ENCODE peak calls at places on chromosomes 16 and 17, in four cellular contexts. L is thoracic aorta, T is gastrocnemius medialis, R is SK-N-SH. H is an unnamed sample. For H3K4me1 and H3K9me3, the result is how much of the 10 kb centered on the place peaks cover.

GRCh38 chr17:32298721-32299578 is 33.3 kb downstream of the RHBDL3 start:
- DNase-seq in T (no peak), L (no peak), R (no peak), H (no peak)

GRCh38 chr17:51097708-51098446 is 22.8 kb downstream of the SPAG9 start:
- DNase-seq in L (no peak), T (no peak), R (no peak), H (no peak)

GRCh38 chr17:8430966-8431365 is 4.7 kb upstream of the NDEL1 start:
- DNase-seq in T (no peak), R (no peak), L (peak), H (peak)

GRCh38 chr16:77063617-77064016 is 127.4 kb upstream of the MON1B start:
- DNase-seq in R (no peak), T (no peak), L (no peak), H (no peak)

GRCh38 chr16:85205747-85206471 is 93.6 kb upstream of the CIBAR2 start:
- DNase-seq in R (peak), L (no peak), T (no peak), H (peak)

GRCh38 chr17:18043491-18043890 is 4.3 kb downstream of the GID4 start:
- DNase-seq in T (no peak), L (no peak), R (no peak), H (no peak)

GRCh38 chr16:82943371-82943770 is 316.6 kb downstream of the CDH13 start:
- DNase-seq in L (no peak), R (no peak), T (no peak), H (no peak)

GRCh38 chr17:34451313-34451712 is 88.3 kb upstream of the CCL1 start:
- DNase-seq in L (no peak), T (no peak), R (no peak), H (no peak)

GRCh38 chr16:76190480-76190879 is 86.7 kb upstream of the CNTNAP4 start:
- DNase-seq in T (no peak), L (no peak), R (no peak), H (no peak)

GRCh38 chr16:3734084-3734757 is 16.9 kb upstream of the TRAP1 start:
- DNase-seq in R (no peak), L (no peak), T (no peak), H (no peak)

GRCh38 chr16:3080024-3080423 is 14.6 kb downstream of the IL32 start:
- DNase-seq in L (no peak), T (no peak), R (no peak), H (no peak)

GRCh38 chr16:49834496-49835009 is 21.4 kb downstream of the ZNF423 start:
- DNase-seq in L (no peak), T (peak), R (peak), H (peak)

GRCh38 chr17:652310-652709 is 62.3 kb downstream of the VPS53 start:
- DNase-seq in L (no peak), T (peak), R (no peak), H (no peak)

GRCh38 chr16:1300664-1301476 is 8.6 kb upstream of the UBE2I start:
- DNase-seq in R (peak), L (no peak), T (peak), H (peak)

GRCh38 chr17:64537488-64537887 is 30.7 kb downstream of the CEP95 start:
- DNase-seq in T (no peak), R (no peak), L (no peak), H (no peak)

GRCh38 chr17:72613411-72614292 is 478.8 kb downstream of the SLC39A11 start:
- DNase-seq in R (no peak), T (no peak), L (no peak), H (no peak)

GRCh38 chr16:85239871-85240270 is 127.6 kb upstream of the CIBAR2 start:
- DNase-seq in L (no peak), T (no peak), R (no peak), H (no peak)

GRCh38 chr17:73683788-73684582 is 39.7 kb upstream of the SDK2 start:
- DNase-seq in L (no peak), R (no peak), T (no peak), H (no peak)

GRCh38 chr17:38730526-38731379 is 612 bp downstream of the CISD3 start:
- DNase-seq in R (peak), T (no peak), L (peak), H (peak)

GRCh38 chr16:85310868-85311585 is 198.8 kb upstream of the CIBAR2 start:
- DNase-seq in R (no peak), T (no peak), L (no peak), H (no peak)

GRCh38 chr16:61045931-61046330 is 990.3 kb downstream of the CDH8 start:
- DNase-seq in L (no peak), R (no peak), T (no peak), H (no peak)

GRCh38 chr17:72592242-72592966 is 471.6 kb downstream of the SOX9 start:
- DNase-seq in T (no peak), R (peak), L (no peak), H (peak)

GRCh38 chr17:27414271-27414670 is 42.0 kb upstream of the KSR1 start:
- DNase-seq in T (no peak), R (no peak), L (no peak), H (no peak)

GRCh38 chr16:72549878-72550277 is 377.9 kb upstream of the PMFBP1 start:
- DNase-seq in T (no peak), L (no peak), R (no peak), H (no peak)

GRCh38 chr16:89010210-89010925 is 33.4 kb upstream of the CBFA2T3 start:
- DNase-seq in L (no peak), T (no peak), R (no peak), H (peak)

GRCh38 chr16:72766506-72766905 is 281.4 kb downstream of the ZFHX3 start:
- DNase-seq in T (no peak), L (no peak), R (no peak), H (no peak)

GRCh38 chr17:41486809-41487530 is 2.7 kb downstream of the KRT36 start:
- DNase-seq in R (peak), T (no peak), L (no peak), H (peak)

GRCh38 chr16:25151996-25152395 is 40.5 kb downstream of the LCMT1 start:
- DNase-seq in R (no peak), L (no peak), T (no peak), H (no peak)

GRCh38 chr17:45648642-45649041 is 135.5 kb upstream of the CRHR1 start:
- DNase-seq in T (no peak), R (peak), L (no peak), H (no peak)

GRCh38 chr17:42153919-42154491 is 784 bp downstream of the RAB5C start:
- DNase-seq in T (no peak), L (no peak), R (no peak), H (no peak)

GRCh38 chr17:71503710-71504471 is 616.9 kb upstream of the SOX9 start:
- DNase-seq in R (no peak), T (no peak), L (no peak), H (no peak)

GRCh38 chr17:27491713-27492190 is 35.5 kb downstream of the KSR1 start:
- DNase-seq in T (no peak), L (no peak), R (no peak), H (no peak)

DNA sequence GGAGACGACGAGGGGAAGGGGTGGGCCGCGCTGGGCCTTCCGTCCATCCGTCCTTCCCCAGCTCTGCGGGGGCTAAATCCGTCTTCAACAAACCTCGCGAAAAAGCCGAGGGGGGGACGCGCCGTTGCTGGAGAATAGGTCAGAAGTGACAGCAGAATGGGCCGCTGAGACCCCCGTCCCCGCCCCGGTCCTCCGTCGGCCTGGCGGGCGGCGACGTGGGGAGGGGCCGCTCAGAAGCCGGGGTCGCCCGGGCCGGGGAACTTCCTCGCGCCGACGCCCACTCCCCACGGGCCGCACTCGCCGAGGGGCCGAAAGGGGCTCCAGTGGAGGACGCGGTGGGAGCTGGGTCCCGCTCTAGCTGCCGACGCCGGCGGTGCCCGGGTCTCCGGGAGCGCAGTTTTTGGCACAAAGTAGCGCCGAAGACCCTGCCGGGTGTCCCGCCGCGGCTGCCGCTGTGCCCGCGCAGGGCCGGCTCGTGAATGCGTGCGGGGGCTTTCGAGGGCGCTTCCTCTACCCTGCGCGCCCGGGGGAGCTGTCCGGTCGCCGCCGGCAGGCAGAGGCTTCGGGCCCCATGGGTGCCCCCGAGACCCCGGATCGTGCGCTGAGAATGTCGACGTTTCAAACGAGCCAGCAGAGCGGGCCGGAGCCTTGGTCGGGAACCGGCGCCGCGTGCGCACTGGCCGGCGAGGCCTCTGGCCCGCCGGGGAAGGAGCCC is 46.4 kb upstream of the SLC38A10 start:
- DNase-seq in T (no peak), L (no peak), R (no peak), H (no peak)
- H3K4me3 ChIP-seq in T (peak), L (peak), R (peak), H (peak)

DNA sequence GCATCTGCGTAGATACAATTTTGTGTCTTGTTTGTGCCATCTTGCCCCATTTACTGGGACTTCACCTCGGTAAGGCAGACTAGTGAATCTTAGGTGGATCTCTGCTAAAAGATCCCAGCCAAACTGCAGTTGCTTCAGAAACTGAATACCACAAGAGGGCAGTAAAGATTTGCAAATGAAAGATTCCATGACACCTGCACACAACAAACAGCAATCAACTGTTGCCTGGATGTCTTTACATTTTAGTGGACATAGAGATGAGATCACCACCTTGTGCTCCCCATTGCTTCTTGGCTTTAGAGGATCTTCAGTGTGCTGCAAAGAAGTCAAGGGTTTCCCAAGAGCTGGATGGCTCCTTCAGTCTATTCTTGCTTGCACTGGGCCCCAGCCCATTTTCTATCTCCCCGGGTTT is 119.2 kb upstream of the CACNG5 start:
- DNase-seq in R (peak), T (no peak), L (no peak), H (no peak)
- H3K4me1 ChIP-seq in R (under half), T (under half), L (under half), H (under half)

DNA sequence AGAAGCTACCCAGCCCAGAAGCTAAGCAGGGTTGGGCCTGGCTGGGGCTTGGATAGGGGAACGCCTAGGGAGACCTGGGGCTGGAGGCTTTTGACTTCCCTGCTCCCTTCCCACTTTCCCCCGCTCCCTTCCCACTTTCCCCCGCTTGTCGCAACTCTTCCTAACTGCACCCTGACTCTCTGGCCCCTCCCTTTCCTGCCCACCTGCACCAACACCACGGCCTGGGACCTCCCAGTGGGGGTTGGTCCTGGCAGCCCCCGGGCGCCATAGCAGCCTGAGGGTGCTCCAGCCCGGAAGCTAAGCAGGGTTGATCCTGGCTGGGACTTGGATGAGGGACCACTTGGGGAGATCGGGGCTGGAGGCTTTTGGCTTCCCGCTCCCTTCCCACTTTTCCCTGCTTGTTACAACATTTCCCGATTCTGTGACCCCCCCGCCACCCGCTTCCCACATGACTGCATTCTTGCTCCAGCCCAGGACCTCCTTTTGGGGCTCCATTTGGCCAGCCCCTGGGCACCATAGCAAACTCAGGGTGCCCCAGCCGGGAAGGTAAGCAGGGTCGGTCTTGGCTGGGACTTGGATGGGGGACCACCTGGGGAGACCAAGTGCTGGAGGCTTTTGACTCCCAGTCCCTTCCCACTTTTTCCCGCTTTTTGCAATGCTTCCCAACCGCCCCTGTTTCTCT is 2287.0 kb downstream of the TP53TG3F start:
- DNase-seq in L (no peak), T (no peak), R (no peak), H (no peak)
- H3K9me3 ChIP-seq in L (under half), T (under half), R (under half), H (under half)

GRCh38 chr16:87615621-87616041 is 13.3 kb downstream of the JPH3 start:
- DNase-seq in L (no peak), T (no peak), R (no peak), H (no peak)
- H3K4me3 ChIP-seq in L (no peak), T (no peak), R (no peak), H (no peak)

DNA sequence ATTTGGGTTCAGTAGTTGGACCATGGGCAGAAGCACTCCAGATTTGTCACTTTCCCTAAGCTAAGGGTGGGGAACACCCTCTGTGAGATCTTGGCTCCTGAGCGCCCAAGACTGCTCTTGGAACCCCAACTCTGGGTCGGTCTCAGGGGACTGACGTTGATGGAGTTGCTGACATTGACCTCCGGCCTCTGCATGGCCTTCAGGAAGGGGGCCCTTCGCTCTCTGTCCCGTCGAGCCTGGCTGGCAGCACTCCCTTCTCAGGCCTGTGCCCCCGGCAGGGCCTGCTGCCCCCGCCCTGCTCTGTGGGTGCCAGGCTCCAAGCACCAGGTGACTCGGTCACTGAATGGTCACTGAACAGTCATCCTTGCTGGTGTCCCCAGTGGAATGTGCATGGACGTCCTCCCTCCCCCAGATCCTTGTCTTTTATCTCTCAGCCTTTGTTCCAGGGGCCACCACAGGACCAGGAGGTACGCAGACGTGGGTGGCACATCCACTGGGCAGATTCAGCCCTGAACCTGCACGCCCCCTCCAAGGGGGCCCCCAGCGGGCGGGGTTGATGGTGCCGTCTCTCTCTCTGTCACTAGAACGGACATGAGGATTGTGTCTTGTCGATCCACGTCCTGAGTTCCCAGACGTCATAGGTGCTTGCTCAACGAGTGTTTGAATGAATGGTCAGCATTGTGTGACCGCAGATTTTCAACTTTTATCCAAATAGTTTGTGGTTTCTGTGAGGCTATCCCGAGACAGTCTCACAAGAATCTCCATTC is 314.5 kb downstream of the SEC14L1 start:
- DNase-seq in T (no peak), L (no peak), R (no peak), H (no peak)
- H3K4me1 ChIP-seq in T (under half), L (under half), R (under half), H (under half)

H was measured in BE2C.